ENCODE peak calls at places on chromosomes 7 and 10, in five cellular contexts. One of them, this sample, is unnamed.
A peak's percentile ranks its signal among the peaks of the same experiment; 100 is the strongest.

GRCh38 chr7:97004931-97005763 is at the start of gene DLX6:
- DNase-seq in pons: no peak
- DNase-seq in stimulated activated CD8-positive, alpha-beta memory T cell treated with anti-CD3 and anti-CD28 coated beads, Interleukin-7, amount 100 ng/mL, for 4 hours: no peak
- DNase-seq in astrocyte of the cerebellum: no peak
- DNase-seq in SJSA1: peak; percentile 91
- DNase-seq in this sample: peak; percentile 97

GRCh38 chr10:128035557-128035973 is 90.7 kb downstream of the MKI67 start:
- DNase-seq in SJSA1: peak; percentile 18
- DNase-seq in astrocyte of the cerebellum: no peak
- DNase-seq in stimulated activated CD8-positive, alpha-beta memory T cell treated with anti-CD3 and anti-CD28 coated beads, Interleukin-7, amount 100 ng/mL, for 4 hours: no peak
- DNase-seq in pons: no peak
- DNase-seq in this sample: peak; percentile 11

GRCh38 chr10:22335204-22335956 is 9.9 kb upstream of the SPAG6 start:
- DNase-seq in pons: peak; percentile 44
- DNase-seq in astrocyte of the cerebellum: no peak
- DNase-seq in SJSA1: no peak
- DNase-seq in stimulated activated CD8-positive, alpha-beta memory T cell treated with anti-CD3 and anti-CD28 coated beads, Interleukin-7, amount 100 ng/mL, for 4 hours: no peak
- DNase-seq in this sample: no peak

GRCh38 chr7:139656387-139656786 is 121.4 kb downstream of the HIPK2 start:
- DNase-seq in stimulated activated CD8-positive, alpha-beta memory T cell treated with anti-CD3 and anti-CD28 coated beads, Interleukin-7, amount 100 ng/mL, for 4 hours: no peak
- DNase-seq in pons: no peak
- DNase-seq in SJSA1: no peak
- DNase-seq in astrocyte of the cerebellum: no peak
- DNase-seq in this sample: no peak

GRCh38 chr10:59019603-59020002 is 156.8 kb upstream of the PHYHIPL start:
- DNase-seq in pons: peak; percentile 71
- DNase-seq in stimulated activated CD8-positive, alpha-beta memory T cell treated with anti-CD3 and anti-CD28 coated beads, Interleukin-7, amount 100 ng/mL, for 4 hours: no peak
- DNase-seq in SJSA1: no peak
- DNase-seq in astrocyte of the cerebellum: peak; percentile 33
- DNase-seq in this sample: no peak

GRCh38 chr7:156764016-156764669 is 123.6 kb downstream of the RNF32 start:
- DNase-seq in astrocyte of the cerebellum: peak; percentile 60
- DNase-seq in stimulated activated CD8-positive, alpha-beta memory T cell treated with anti-CD3 and anti-CD28 coated beads, Interleukin-7, amount 100 ng/mL, for 4 hours: no peak
- DNase-seq in pons: peak; percentile 81
- DNase-seq in SJSA1: no peak
- DNase-seq in this sample: peak; percentile 87

GRCh38 chr10:110350812-110351211 is 46.1 kb upstream of the SMNDC1 start:
- DNase-seq in astrocyte of the cerebellum: no peak
- DNase-seq in stimulated activated CD8-positive, alpha-beta memory T cell treated with anti-CD3 and anti-CD28 coated beads, Interleukin-7, amount 100 ng/mL, for 4 hours: no peak
- DNase-seq in SJSA1: no peak
- DNase-seq in pons: no peak
- DNase-seq in this sample: no peak

GRCh38 chr7:151001546-151001945 is 10.7 kb downstream of the NOS3 start:
- DNase-seq in SJSA1: no peak
- DNase-seq in pons: no peak
- DNase-seq in astrocyte of the cerebellum: no peak
- DNase-seq in stimulated activated CD8-positive, alpha-beta memory T cell treated with anti-CD3 and anti-CD28 coated beads, Interleukin-7, amount 100 ng/mL, for 4 hours: no peak
- DNase-seq in this sample: no peak

GRCh38 chr10:90136731-90137316 is 435.4 kb downstream of the KIF20B start:
- DNase-seq in astrocyte of the cerebellum: no peak
- DNase-seq in pons: no peak
- DNase-seq in SJSA1: peak; percentile 5
- DNase-seq in stimulated activated CD8-positive, alpha-beta memory T cell treated with anti-CD3 and anti-CD28 coated beads, Interleukin-7, amount 100 ng/mL, for 4 hours: no peak
- DNase-seq in this sample: no peak

GRCh38 chr10:125994601-125995000 is 98.2 kb downstream of the FANK1 start:
- DNase-seq in stimulated activated CD8-positive, alpha-beta memory T cell treated with anti-CD3 and anti-CD28 coated beads, Interleukin-7, amount 100 ng/mL, for 4 hours: no peak
- DNase-seq in astrocyte of the cerebellum: no peak
- DNase-seq in pons: no peak
- DNase-seq in SJSA1: no peak
- DNase-seq in this sample: no peak

GRCh38 chr7:96322847-96323461 is 1.1 kb upstream of the SLC25A13 start:
- DNase-seq in stimulated activated CD8-positive, alpha-beta memory T cell treated with anti-CD3 and anti-CD28 coated beads, Interleukin-7, amount 100 ng/mL, for 4 hours: no peak
- DNase-seq in SJSA1: no peak
- DNase-seq in pons: no peak
- DNase-seq in astrocyte of the cerebellum: no peak
- DNase-seq in this sample: no peak

GRCh38 chr10:132175907-132176581 is 10.7 kb upstream of the DPYSL4 start:
- DNase-seq in stimulated activated CD8-positive, alpha-beta memory T cell treated with anti-CD3 and anti-CD28 coated beads, Interleukin-7, amount 100 ng/mL, for 4 hours: no peak
- DNase-seq in pons: peak; percentile 90
- DNase-seq in astrocyte of the cerebellum: no peak
- DNase-seq in SJSA1: no peak
- DNase-seq in this sample: no peak

GRCh38 chr10:43385412-43386004 is 14.1 kb downstream of the FXYD4 start:
- DNase-seq in stimulated activated CD8-positive, alpha-beta memory T cell treated with anti-CD3 and anti-CD28 coated beads, Interleukin-7, amount 100 ng/mL, for 4 hours: no peak
- DNase-seq in SJSA1: no peak
- DNase-seq in astrocyte of the cerebellum: no peak
- DNase-seq in pons: no peak
- DNase-seq in this sample: no peak

GRCh38 chr10:25725917-25726716 is 207.9 kb upstream of the MYO3A start:
- DNase-seq in pons: peak; percentile 71
- DNase-seq in SJSA1: peak; percentile 67
- DNase-seq in astrocyte of the cerebellum: peak; percentile 39
- DNase-seq in stimulated activated CD8-positive, alpha-beta memory T cell treated with anti-CD3 and anti-CD28 coated beads, Interleukin-7, amount 100 ng/mL, for 4 hours: no peak
- DNase-seq in this sample: peak; percentile 54

GRCh38 chr10:44804661-44805060 is 106.5 kb upstream of the TMEM72 start:
- DNase-seq in SJSA1: no peak
- DNase-seq in astrocyte of the cerebellum: no peak
- DNase-seq in pons: no peak
- DNase-seq in stimulated activated CD8-positive, alpha-beta memory T cell treated with anti-CD3 and anti-CD28 coated beads, Interleukin-7, amount 100 ng/mL, for 4 hours: no peak
- DNase-seq in this sample: no peak

GRCh38 chr10:128062837-128063563 is 63.2 kb downstream of the MKI67 start:
- DNase-seq in astrocyte of the cerebellum: no peak
- DNase-seq in stimulated activated CD8-positive, alpha-beta memory T cell treated with anti-CD3 and anti-CD28 coated beads, Interleukin-7, amount 100 ng/mL, for 4 hours: peak; percentile 50
- DNase-seq in SJSA1: no peak
- DNase-seq in pons: peak; percentile 64
- DNase-seq in this sample: no peak

GRCh38 chr10:58712982-58713381 is 200.3 kb downstream of the BICC1 start:
- DNase-seq in pons: no peak
- DNase-seq in stimulated activated CD8-positive, alpha-beta memory T cell treated with anti-CD3 and anti-CD28 coated beads, Interleukin-7, amount 100 ng/mL, for 4 hours: no peak
- DNase-seq in SJSA1: no peak
- DNase-seq in astrocyte of the cerebellum: no peak
- DNase-seq in this sample: no peak

GRCh38 chr7:114302858-114303257 is 111.8 kb upstream of the FOXP2 start:
- DNase-seq in pons: no peak
- DNase-seq in stimulated activated CD8-positive, alpha-beta memory T cell treated with anti-CD3 and anti-CD28 coated beads, Interleukin-7, amount 100 ng/mL, for 4 hours: no peak
- DNase-seq in astrocyte of the cerebellum: no peak
- DNase-seq in SJSA1: no peak
- DNase-seq in this sample: peak; percentile 17

GRCh38 chr7:149882264-149883048 is 8.7 kb downstream of the ATP6V0E2 start:
- DNase-seq in stimulated activated CD8-positive, alpha-beta memory T cell treated with anti-CD3 and anti-CD28 coated beads, Interleukin-7, amount 100 ng/mL, for 4 hours: no peak
- DNase-seq in SJSA1: no peak
- DNase-seq in pons: peak; percentile 92
- DNase-seq in astrocyte of the cerebellum: peak; percentile 11
- DNase-seq in this sample: no peak

GRCh38 chr7:96321670-96322372 is at the start of gene SLC25A13:
- DNase-seq in SJSA1: peak; percentile 86
- DNase-seq in stimulated activated CD8-positive, alpha-beta memory T cell treated with anti-CD3 and anti-CD28 coated beads, Interleukin-7, amount 100 ng/mL, for 4 hours: peak; percentile 20
- DNase-seq in pons: peak; percentile 90
- DNase-seq in astrocyte of the cerebellum: peak; percentile 11
- DNase-seq in this sample: peak; percentile 90

GRCh38 chr7:101124376-101125056 is 2.4 kb upstream of the SERPINE1 start:
- DNase-seq in stimulated activated CD8-positive, alpha-beta memory T cell treated with anti-CD3 and anti-CD28 coated beads, Interleukin-7, amount 100 ng/mL, for 4 hours: no peak
- DNase-seq in pons: peak; percentile 32
- DNase-seq in SJSA1: peak; percentile 94
- DNase-seq in astrocyte of the cerebellum: peak; percentile 96
- DNase-seq in this sample: peak; percentile 93

GRCh38 chr7:2646336-2646679 is 14.5 kb downstream of the TTYH3 start:
- DNase-seq in pons: no peak
- DNase-seq in SJSA1: no peak
- DNase-seq in astrocyte of the cerebellum: no peak
- DNase-seq in stimulated activated CD8-positive, alpha-beta memory T cell treated with anti-CD3 and anti-CD28 coated beads, Interleukin-7, amount 100 ng/mL, for 4 hours: no peak
- DNase-seq in this sample: no peak

GRCh38 chr7:6558837-6559236 is 7.6 kb upstream of the GRID2IP start:
- DNase-seq in stimulated activated CD8-positive, alpha-beta memory T cell treated with anti-CD3 and anti-CD28 coated beads, Interleukin-7, amount 100 ng/mL, for 4 hours: no peak
- DNase-seq in astrocyte of the cerebellum: no peak
- DNase-seq in pons: peak; percentile 40
- DNase-seq in SJSA1: peak; percentile 23
- DNase-seq in this sample: peak; percentile 59

GRCh38 chr7:157576415-157576814 is 239.6 kb downstream of the DNAJB6 start:
- DNase-seq in pons: no peak
- DNase-seq in astrocyte of the cerebellum: no peak
- DNase-seq in SJSA1: no peak
- DNase-seq in stimulated activated CD8-positive, alpha-beta memory T cell treated with anti-CD3 and anti-CD28 coated beads, Interleukin-7, amount 100 ng/mL, for 4 hours: peak; percentile 25
- DNase-seq in this sample: no peak

GRCh38 chr10:63553031-63553430 is 31.8 kb downstream of the REEP3 start:
- DNase-seq in pons: peak; percentile 72
- DNase-seq in SJSA1: peak; percentile 52
- DNase-seq in astrocyte of the cerebellum: peak; percentile 61
- DNase-seq in stimulated activated CD8-positive, alpha-beta memory T cell treated with anti-CD3 and anti-CD28 coated beads, Interleukin-7, amount 100 ng/mL, for 4 hours: no peak
- DNase-seq in this sample: peak; percentile 34

GRCh38 chr10:109982123-109982522 is 25.7 kb upstream of the ADD3 start:
- DNase-seq in stimulated activated CD8-positive, alpha-beta memory T cell treated with anti-CD3 and anti-CD28 coated beads, Interleukin-7, amount 100 ng/mL, for 4 hours: no peak
- DNase-seq in pons: peak; percentile 46
- DNase-seq in astrocyte of the cerebellum: no peak
- DNase-seq in SJSA1: no peak
- DNase-seq in this sample: no peak

GRCh38 chr10:30553625-30554442 is 75.7 kb downstream of the LYZL2 start:
- DNase-seq in SJSA1: no peak
- DNase-seq in pons: no peak
- DNase-seq in stimulated activated CD8-positive, alpha-beta memory T cell treated with anti-CD3 and anti-CD28 coated beads, Interleukin-7, amount 100 ng/mL, for 4 hours: no peak
- DNase-seq in astrocyte of the cerebellum: no peak
- DNase-seq in this sample: no peak

GRCh38 chr7:18369011-18369410 is 126.5 kb upstream of the HDAC9 start:
- DNase-seq in astrocyte of the cerebellum: no peak
- DNase-seq in SJSA1: no peak
- DNase-seq in stimulated activated CD8-positive, alpha-beta memory T cell treated with anti-CD3 and anti-CD28 coated beads, Interleukin-7, amount 100 ng/mL, for 4 hours: no peak
- DNase-seq in pons: no peak
- DNase-seq in this sample: no peak

GRCh38 chr10:124106241-124106905 is 13.0 kb upstream of the CHST15 start:
- DNase-seq in stimulated activated CD8-positive, alpha-beta memory T cell treated with anti-CD3 and anti-CD28 coated beads, Interleukin-7, amount 100 ng/mL, for 4 hours: no peak
- DNase-seq in SJSA1: peak; percentile 65
- DNase-seq in pons: no peak
- DNase-seq in astrocyte of the cerebellum: peak; percentile 92
- DNase-seq in this sample: peak; percentile 80

GRCh38 chr7:50497968-50498367 is 47.8 kb upstream of the FIGNL1 start:
- DNase-seq in SJSA1: no peak
- DNase-seq in astrocyte of the cerebellum: no peak
- DNase-seq in stimulated activated CD8-positive, alpha-beta memory T cell treated with anti-CD3 and anti-CD28 coated beads, Interleukin-7, amount 100 ng/mL, for 4 hours: no peak
- DNase-seq in pons: no peak
- DNase-seq in this sample: peak; percentile 42

GRCh38 chr10:74813860-74814259 is 12.5 kb upstream of the KAT6B start:
- DNase-seq in pons: no peak
- DNase-seq in stimulated activated CD8-positive, alpha-beta memory T cell treated with anti-CD3 and anti-CD28 coated beads, Interleukin-7, amount 100 ng/mL, for 4 hours: no peak
- DNase-seq in SJSA1: no peak
- DNase-seq in astrocyte of the cerebellum: no peak
- DNase-seq in this sample: no peak

GRCh38 chr10:11866199-11866925 is 43.2 kb downstream of the PROSER2 start:
- DNase-seq in astrocyte of the cerebellum: no peak
- DNase-seq in pons: no peak
- DNase-seq in stimulated activated CD8-positive, alpha-beta memory T cell treated with anti-CD3 and anti-CD28 coated beads, Interleukin-7, amount 100 ng/mL, for 4 hours: no peak
- DNase-seq in SJSA1: no peak
- DNase-seq in this sample: no peak

GRCh38 chr10:126092806-126093205 is 196.4 kb downstream of the FANK1 start:
- DNase-seq in stimulated activated CD8-positive, alpha-beta memory T cell treated with anti-CD3 and anti-CD28 coated beads, Interleukin-7, amount 100 ng/mL, for 4 hours: no peak
- DNase-seq in pons: no peak
- DNase-seq in astrocyte of the cerebellum: peak; percentile 49
- DNase-seq in SJSA1: no peak
- DNase-seq in this sample: peak; percentile 59

GRCh38 chr7:8133955-8134733 is 127.8 kb downstream of the ICA1 start:
- DNase-seq in SJSA1: no peak
- DNase-seq in astrocyte of the cerebellum: peak; percentile 52
- DNase-seq in stimulated activated CD8-positive, alpha-beta memory T cell treated with anti-CD3 and anti-CD28 coated beads, Interleukin-7, amount 100 ng/mL, for 4 hours: no peak
- DNase-seq in pons: no peak
- DNase-seq in this sample: peak; percentile 54

GRCh38 chr10:43070121-43071085 is 6.5 kb upstream of the RET start:
- DNase-seq in pons: no peak
- DNase-seq in stimulated activated CD8-positive, alpha-beta memory T cell treated with anti-CD3 and anti-CD28 coated beads, Interleukin-7, amount 100 ng/mL, for 4 hours: no peak
- DNase-seq in astrocyte of the cerebellum: no peak
- DNase-seq in SJSA1: no peak
- DNase-seq in this sample: no peak

GRCh38 chr10:61752111-61753011 is 89.6 kb downstream of the CABCOCO1 start:
- DNase-seq in stimulated activated CD8-positive, alpha-beta memory T cell treated with anti-CD3 and anti-CD28 coated beads, Interleukin-7, amount 100 ng/mL, for 4 hours: no peak
- DNase-seq in SJSA1: peak; percentile 67
- DNase-seq in astrocyte of the cerebellum: no peak
- DNase-seq in pons: peak; percentile 22
- DNase-seq in this sample: peak; percentile 40

GRCh38 chr10:49620841-49621378 is 7.1 kb downstream of the CHAT start:
- DNase-seq in SJSA1: no peak
- DNase-seq in astrocyte of the cerebellum: no peak
- DNase-seq in pons: no peak
- DNase-seq in stimulated activated CD8-positive, alpha-beta memory T cell treated with anti-CD3 and anti-CD28 coated beads, Interleukin-7, amount 100 ng/mL, for 4 hours: no peak
- DNase-seq in this sample: no peak

This sample was measured in Daoy.